ENCODE peak calls at places on chromosomes 5 and 9, in nine cellular contexts. One of them, this sample, is unnamed.

GRCh38 chr9:3794005-3794404 is 268.2 kb upstream of the RFX3 start:
- DNase-seq in naive thymus-derived CD8-positive, alpha-beta T cell: no peak
- DNase-seq in AG20443: peak
- DNase-seq in coronary artery: no peak
- DNase-seq in MCF 10A: no peak
- DNase-seq in GM06990: no peak
- DNase-seq in stimulated activated CD8-positive, alpha-beta memory T cell treated with anti-CD3 and anti-CD28 coated beads, Interleukin-4, amount 100 ng/mL, for 24 hours: no peak
- DNase-seq in GM04504: no peak
- DNase-seq in hypothalamus: no peak
- DNase-seq in this sample: no peak

GRCh38 chr5:3598725-3599282 is 3.2 kb downstream of the IRX1 start:
- DNase-seq in stimulated activated CD8-positive, alpha-beta memory T cell treated with anti-CD3 and anti-CD28 coated beads, Interleukin-4, amount 100 ng/mL, for 24 hours: no peak
- DNase-seq in GM06990: no peak
- DNase-seq in MCF 10A: peak
- DNase-seq in GM04504: no peak
- DNase-seq in coronary artery: no peak
- DNase-seq in hypothalamus: no peak
- DNase-seq in AG20443: no peak
- DNase-seq in naive thymus-derived CD8-positive, alpha-beta T cell: no peak
- DNase-seq in this sample: no peak

GRCh38 chr5:110884005-110884404 is 145.2 kb downstream of the SLC25A46 start:
- DNase-seq in GM04504: no peak
- DNase-seq in naive thymus-derived CD8-positive, alpha-beta T cell: no peak
- DNase-seq in hypothalamus: no peak
- DNase-seq in AG20443: no peak
- DNase-seq in GM06990: no peak
- DNase-seq in coronary artery: no peak
- DNase-seq in stimulated activated CD8-positive, alpha-beta memory T cell treated with anti-CD3 and anti-CD28 coated beads, Interleukin-4, amount 100 ng/mL, for 24 hours: no peak
- DNase-seq in MCF 10A: peak
- DNase-seq in this sample: no peak

GRCh38 chr5:11050596-11051304 is 289.7 kb upstream of the DAP start:
- DNase-seq in MCF 10A: peak
- DNase-seq in GM06990: no peak
- DNase-seq in naive thymus-derived CD8-positive, alpha-beta T cell: no peak
- DNase-seq in AG20443: peak
- DNase-seq in GM04504: no peak
- DNase-seq in coronary artery: no peak
- DNase-seq in hypothalamus: no peak
- DNase-seq in stimulated activated CD8-positive, alpha-beta memory T cell treated with anti-CD3 and anti-CD28 coated beads, Interleukin-4, amount 100 ng/mL, for 24 hours: no peak
- DNase-seq in this sample: no peak

GRCh38 chr5:76555717-76556116 is 67.5 kb downstream of the F2RL2 start:
- DNase-seq in coronary artery: no peak
- DNase-seq in hypothalamus: no peak
- DNase-seq in AG20443: no peak
- DNase-seq in GM04504: no peak
- DNase-seq in stimulated activated CD8-positive, alpha-beta memory T cell treated with anti-CD3 and anti-CD28 coated beads, Interleukin-4, amount 100 ng/mL, for 24 hours: no peak
- DNase-seq in naive thymus-derived CD8-positive, alpha-beta T cell: no peak
- DNase-seq in GM06990: no peak
- DNase-seq in MCF 10A: no peak
- DNase-seq in this sample: no peak

GRCh38 chr9:116450378-116451139 is 236.5 kb upstream of the TRIM32 start:
- DNase-seq in hypothalamus: no peak
- DNase-seq in GM06990: peak
- DNase-seq in coronary artery: no peak
- DNase-seq in stimulated activated CD8-positive, alpha-beta memory T cell treated with anti-CD3 and anti-CD28 coated beads, Interleukin-4, amount 100 ng/mL, for 24 hours: no peak
- DNase-seq in GM04504: no peak
- DNase-seq in AG20443: no peak
- DNase-seq in MCF 10A: peak
- DNase-seq in naive thymus-derived CD8-positive, alpha-beta T cell: no peak
- DNase-seq in this sample: no peak

GRCh38 chr9:105690742-105691141 is 3.6 kb upstream of the TMEM38B start:
- DNase-seq in hypothalamus: no peak
- DNase-seq in stimulated activated CD8-positive, alpha-beta memory T cell treated with anti-CD3 and anti-CD28 coated beads, Interleukin-4, amount 100 ng/mL, for 24 hours: no peak
- DNase-seq in GM06990: no peak
- DNase-seq in AG20443: peak
- DNase-seq in MCF 10A: peak
- DNase-seq in naive thymus-derived CD8-positive, alpha-beta T cell: no peak
- DNase-seq in coronary artery: no peak
- DNase-seq in GM04504: no peak
- DNase-seq in this sample: no peak

GRCh38 chr9:92196909-92197308 is 81.7 kb upstream of the SPTLC1 start:
- DNase-seq in AG20443: peak
- DNase-seq in GM04504: peak
- DNase-seq in stimulated activated CD8-positive, alpha-beta memory T cell treated with anti-CD3 and anti-CD28 coated beads, Interleukin-4, amount 100 ng/mL, for 24 hours: no peak
- DNase-seq in GM06990: no peak
- DNase-seq in naive thymus-derived CD8-positive, alpha-beta T cell: no peak
- DNase-seq in MCF 10A: no peak
- DNase-seq in hypothalamus: no peak
- DNase-seq in coronary artery: no peak
- DNase-seq in this sample: no peak

GRCh38 chr5:113606298-113607134 is 93.0 kb downstream of the YTHDC2 start:
- DNase-seq in coronary artery: no peak
- DNase-seq in stimulated activated CD8-positive, alpha-beta memory T cell treated with anti-CD3 and anti-CD28 coated beads, Interleukin-4, amount 100 ng/mL, for 24 hours: no peak
- DNase-seq in hypothalamus: no peak
- DNase-seq in GM06990: no peak
- DNase-seq in AG20443: peak
- DNase-seq in MCF 10A: peak
- DNase-seq in naive thymus-derived CD8-positive, alpha-beta T cell: peak
- DNase-seq in GM04504: no peak
- DNase-seq in this sample: peak

GRCh38 chr5:9627541-9627940 is 2.6 kb downstream of the TAS2R1 start:
- DNase-seq in GM06990: no peak
- DNase-seq in stimulated activated CD8-positive, alpha-beta memory T cell treated with anti-CD3 and anti-CD28 coated beads, Interleukin-4, amount 100 ng/mL, for 24 hours: no peak
- DNase-seq in naive thymus-derived CD8-positive, alpha-beta T cell: no peak
- DNase-seq in MCF 10A: no peak
- DNase-seq in coronary artery: no peak
- DNase-seq in AG20443: no peak
- DNase-seq in GM04504: no peak
- DNase-seq in hypothalamus: no peak
- DNase-seq in this sample: no peak